ENCODE peak calls at places on chromosomes 16 and 17, in nine cellular contexts. R is uterus, U is SK-N-SH, B is HL-60, D is AG04450, G is fibroblast of lung, Z is cardiac muscle cell, E is psoas muscle, T is left ventricle myocardium inferior. P is an unnamed sample.

GRCh38 chr17:81890447-81891302 is 711 bp downstream of the ALYREF start:
- DNase-seq in B (no peak), U (peak), D (no peak), G (no peak), R (no peak), Z (peak), E (no peak), T (no peak), P (no peak)

GRCh38 chr16:73154063-73154870 is 106.3 kb upstream of the ZFHX3 start:
- DNase-seq in D (no peak), B (peak), Z (no peak), G (peak), T (peak), U (no peak), E (peak), R (peak), P (no peak)

GRCh38 chr17:59353936-59354755 is 22.7 kb downstream of the YPEL2 start:
- DNase-seq in G (no peak), B (no peak), T (no peak), Z (no peak), D (no peak), U (no peak), R (no peak), E (no peak), P (no peak)

GRCh38 chr17:17493986-17494466 is 2.2 kb downstream of the RASD1 start:
- DNase-seq in T (no peak), D (no peak), U (no peak), R (no peak), E (no peak), B (no peak), Z (no peak), G (no peak), P (no peak)

GRCh38 chr17:15446036-15446435 is 21.4 kb downstream of the CDRT4 start:
- DNase-seq in E (no peak), R (no peak), U (no peak), T (no peak), G (no peak), B (no peak), Z (no peak), D (no peak), P (no peak)

GRCh38 chr16:30924086-30924714 is 828 bp downstream of the FBXL19 start:
- DNase-seq in U (peak), T (no peak), D (no peak), E (peak), B (no peak), Z (peak), R (peak), G (no peak), P (no peak)

GRCh38 chr17:59108400-59109102 is 1.9 kb upstream of the TRIM37 start:
- DNase-seq in R (no peak), D (no peak), B (no peak), E (no peak), U (no peak), T (no peak), Z (no peak), G (no peak), P (no peak)

GRCh38 chr16:85390511-85391174 is 222.5 kb upstream of the GSE1 start:
- DNase-seq in Z (no peak), B (no peak), E (peak), R (peak), T (peak), G (peak), U (peak), D (peak), P (peak)

GRCh38 chr17:67376509-67376891 is 581 bp upstream of the PITPNC1 start:
- DNase-seq in D (no peak), R (peak), E (no peak), U (no peak), G (peak), B (no peak), Z (peak), T (no peak), P (peak)

GRCh38 chr16:23826528-23827244 is 9.1 kb upstream of the PRKCB start:
- DNase-seq in D (no peak), R (no peak), T (no peak), E (no peak), G (no peak), U (no peak), B (peak), Z (no peak), P (no peak)

GRCh38 chr16:523097-523741 is 4.3 kb upstream of the CAPN15 start:
- DNase-seq in U (no peak), Z (no peak), G (no peak), R (no peak), T (no peak), D (no peak), E (no peak), B (no peak), P (no peak)

GRCh38 chr16:87165885-87166284 is 151.3 kb downstream of the C16orf95 start:
- DNase-seq in D (no peak), R (no peak), T (no peak), B (no peak), E (no peak), G (no peak), U (no peak), Z (no peak), P (no peak)

GRCh38 chr17:77364381-77364911 is 223.7 kb downstream of the SEC14L1 start:
- DNase-seq in E (peak), B (no peak), R (no peak), G (no peak), T (no peak), U (no peak), Z (no peak), D (no peak), P (no peak)

GRCh38 chr17:1766382-1767135 is 4.7 kb downstream of the SERPINF1 start:
- DNase-seq in B (no peak), D (no peak), Z (no peak), R (no peak), U (peak), G (no peak), T (no peak), E (peak), P (no peak)

GRCh38 chr16:30348113-30348512 is 7.0 kb downstream of the CD2BP2 start:
- DNase-seq in T (no peak), U (no peak), D (no peak), E (no peak), B (no peak), R (no peak), G (no peak), Z (no peak), P (no peak)

GRCh38 chr17:4854181-4854681 is 21.1 kb downstream of the MINK1 start:
- DNase-seq in E (no peak), B (no peak), G (peak), Z (no peak), U (no peak), D (peak), T (no peak), R (no peak), P (peak)

GRCh38 chr17:68849673-68850260 is 105.4 kb downstream of the ABCA8 start:
- DNase-seq in B (no peak), R (no peak), E (no peak), G (no peak), Z (no peak), T (no peak), U (no peak), D (no peak), P (peak)

GRCh38 chr17:42009170-42009569 is 8.1 kb downstream of the DNAJC7 start:
- DNase-seq in B (no peak), T (no peak), U (no peak), Z (no peak), R (no peak), E (no peak), D (no peak), G (no peak), P (no peak)

GRCh38 chr17:78990349-78991016 is 10.8 kb upstream of the LGALS3BP start:
- DNase-seq in G (no peak), U (peak), B (no peak), T (peak), E (peak), R (no peak), D (no peak), Z (no peak), P (no peak)

GRCh38 chr17:12977008-12977751 is 40.6 kb downstream of the ELAC2 start:
- DNase-seq in B (no peak), D (no peak), R (no peak), E (no peak), U (no peak), Z (no peak), G (peak), T (no peak), P (peak)

GRCh38 chr17:78559749-78560368 is 17.3 kb downstream of the DNAH17 start:
- DNase-seq in G (no peak), E (peak), B (peak), Z (no peak), D (no peak), R (no peak), T (no peak), U (no peak), P (no peak)

GRCh38 chr16:9012848-9013507 is 49.3 kb upstream of the USP7 start:
- DNase-seq in T (no peak), U (peak), Z (peak), R (no peak), G (peak), B (no peak), E (no peak), D (no peak), P (no peak)

GRCh38 chr17:77728022-77728671 is 230.4 kb upstream of the TNRC6C start:
- DNase-seq in E (peak), T (peak), D (no peak), B (no peak), R (peak), G (no peak), Z (no peak), U (peak), P (peak)

GRCh38 chr17:82051776-82052637 is at the start of the genes GPS1 and RFNG:
- DNase-seq in R (peak), T (peak), B (peak), D (no peak), Z (peak), G (peak), U (peak), E (peak), P (peak)

GRCh38 chr16:3143598-3144330 is 8.9 kb downstream of the ZNF213 start:
- DNase-seq in D (no peak), Z (no peak), R (no peak), U (peak), E (peak), B (no peak), G (no peak), T (peak), P (no peak)

GRCh38 chr16:89314858-89315257 is 97.4 kb downstream of the ZNF778 start:
- DNase-seq in U (no peak), G (no peak), R (no peak), E (no peak), B (no peak), T (no peak), Z (no peak), D (no peak), P (no peak)

GRCh38 chr16:89315791-89316581 is 98.5 kb downstream of the ZNF778 start:
- DNase-seq in B (peak), T (peak), R (peak), D (no peak), E (no peak), U (no peak), Z (no peak), G (peak), P (peak)

GRCh38 chr16:89314357-89314756 is 96.9 kb downstream of the ZNF778 start:
- DNase-seq in T (no peak), G (no peak), B (no peak), Z (no peak), E (no peak), R (no peak), U (no peak), D (no peak), P (no peak)

GRCh38 chr16:89316701-89317100 is 99.2 kb downstream of the ZNF778 start:
- DNase-seq in E (no peak), B (no peak), T (peak), G (no peak), D (no peak), Z (no peak), U (no peak), R (no peak), P (no peak)

GRCh38 chr16:89315271-89315670 is 97.8 kb downstream of the ZNF778 start:
- DNase-seq in E (no peak), R (no peak), D (no peak), T (no peak), G (no peak), Z (no peak), B (no peak), U (no peak), P (no peak)
- H3K4me3 ChIP-seq in E (no peak), R (no peak), D (no peak), T (no peak), G (no peak), Z (no peak), B (no peak), U (no peak), P (no peak)

DNA sequence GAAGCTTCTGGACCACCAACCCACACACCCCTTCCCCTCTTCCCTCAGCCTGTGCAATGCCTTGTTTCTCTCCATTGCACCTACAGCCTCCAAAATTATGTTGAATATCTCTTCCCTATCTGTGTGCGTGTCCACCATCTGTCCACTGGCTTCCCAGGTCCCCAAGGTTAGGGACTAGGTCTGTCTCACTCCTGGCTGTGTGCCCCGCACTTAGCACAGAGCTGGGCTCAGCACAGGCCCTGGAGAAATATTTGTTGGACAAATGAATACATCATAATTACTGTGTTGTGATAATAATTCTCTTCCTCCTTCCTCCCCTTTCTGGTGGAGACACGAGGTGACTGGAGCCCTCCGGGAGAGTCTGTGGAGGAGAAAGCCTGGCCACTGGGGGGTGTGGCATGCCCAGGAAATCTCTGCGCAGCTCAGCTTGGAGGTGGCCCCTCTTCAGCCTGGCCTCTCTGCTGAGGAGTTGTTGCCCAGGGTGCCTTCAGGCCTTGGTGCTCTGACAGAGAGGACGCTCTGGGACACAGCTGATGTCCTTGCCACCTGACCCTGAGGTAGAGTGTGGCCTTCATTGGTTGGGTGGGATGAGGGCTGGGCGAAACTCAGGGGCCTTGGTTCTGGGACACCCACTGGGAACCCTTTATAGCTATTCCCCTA is 3.3 kb upstream of the BRD7 start:
- DNase-seq in D (no peak), U (peak), T (no peak), G (no peak), Z (peak), B (no peak), E (no peak), R (no peak), P (peak)
- TF ChIP-seq CTCF in D (peak), U (peak), T (peak), G (peak), Z (peak), B (no peak), E (no peak), R (no peak), P (peak)

GRCh38 chr17:39793473-39793872 is 55.7 kb downstream of the GRB7 start:
- DNase-seq in T (no peak), U (no peak), B (no peak), Z (no peak), E (no peak), D (no peak), G (no peak), R (no peak), P (no peak)
- H3K4me3 ChIP-seq in T (no peak), U (no peak), B (no peak), Z (no peak), E (no peak), D (no peak), G (no peak), R (no peak), P (no peak)

GRCh38 chr17:31479009-31479408 is 87.5 kb downstream of the RAB11FIP4 start:
- DNase-seq in E (no peak), R (no peak), G (no peak), T (no peak), D (no peak), Z (no peak), U (no peak), B (no peak), P (no peak)

GRCh38 chr17:31480067-31480466 is 88.6 kb downstream of the RAB11FIP4 start:
- DNase-seq in D (no peak), E (peak), U (no peak), R (no peak), Z (no peak), T (no peak), G (no peak), B (no peak), P (no peak)

GRCh38 chr17:31477417-31478055 is 86.1 kb downstream of the RAB11FIP4 start:
- DNase-seq in B (no peak), E (no peak), G (no peak), D (no peak), T (no peak), U (no peak), R (no peak), Z (no peak), P (no peak)

GRCh38 chr17:31480904-31481782 is 89.7 kb downstream of the RAB11FIP4 start:
- DNase-seq in U (no peak), E (peak), G (no peak), Z (no peak), D (no peak), B (no peak), R (no peak), T (no peak), P (no peak)

DNA sequence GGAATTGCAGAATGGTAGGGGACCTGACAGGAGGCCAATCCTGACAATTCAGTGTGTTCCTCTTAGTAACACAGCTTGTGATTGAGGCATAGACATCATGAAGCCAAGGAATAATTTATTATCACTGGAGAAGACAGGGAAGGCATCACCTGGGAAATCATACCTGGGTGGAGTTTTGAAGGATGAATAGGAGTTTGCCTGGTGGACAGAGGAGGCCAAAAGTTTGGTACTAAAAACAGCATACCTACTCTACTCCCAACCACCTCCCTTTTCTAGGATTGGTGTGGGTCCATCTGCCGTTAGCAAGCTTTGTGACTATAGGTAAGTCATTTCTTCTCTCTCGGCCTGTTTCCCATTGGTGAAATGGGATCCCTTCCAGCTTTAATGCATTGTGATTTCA is 88.0 kb downstream of the RAB11FIP4 start:
- DNase-seq in D (no peak), U (no peak), B (no peak), E (no peak), G (no peak), R (no peak), Z (no peak), T (no peak), P (no peak)
- TF ChIP-seq CTCF in D (no peak), U (no peak), B (no peak), E (no peak), G (no peak), R (no peak), Z (no peak), T (no peak), P (no peak)

GRCh38 chr17:7440823-7441174 is 1.5 kb downstream of the FGF11 start:
- DNase-seq in T (peak), R (peak), D (no peak), Z (no peak), G (peak), B (no peak), E (peak), U (peak), P (no peak)
- H3K4me3 ChIP-seq in T (peak), R (no peak), D (peak), Z (peak), G (no peak), B (no peak), E (peak), U (peak), P (no peak)